ENCODE peak calls at places on chromosomes 13 and 19, in five cellular contexts. One of them, this sample, is unnamed.
A peak's percentile ranks its signal among the peaks of the same experiment; 100 is the strongest.

GRCh38 chr19:29293736-29294342 is 80.9 kb upstream of the UQCRFS1 start:
- DNase-seq in activated T-helper 9 cell treated with anti-CD3 and anti-CD28 coated beads, Interleukin-2, amount 50 U/mL, for 16 hours: no peak
- DNase-seq in iPS-NIHi11: no peak
- DNase-seq in epithelial cell of prostate: no peak
- DNase-seq in CD4-positive, CD25-positive, alpha-beta regulatory T cell: no peak
- DNase-seq in this sample: no peak

GRCh38 chr19:43132696-43133095 is 50.2 kb upstream of the PSG2 start:
- DNase-seq in activated T-helper 9 cell treated with anti-CD3 and anti-CD28 coated beads, Interleukin-2, amount 50 U/mL, for 16 hours: no peak
- DNase-seq in iPS-NIHi11: no peak
- DNase-seq in epithelial cell of prostate: no peak
- DNase-seq in CD4-positive, CD25-positive, alpha-beta regulatory T cell: no peak
- DNase-seq in this sample: no peak

GRCh38 chr13:51066091-51066831 is 44.8 kb downstream of the C13orf42 start:
- DNase-seq in activated T-helper 9 cell treated with anti-CD3 and anti-CD28 coated beads, Interleukin-2, amount 50 U/mL, for 16 hours: no peak
- DNase-seq in iPS-NIHi11: no peak
- DNase-seq in epithelial cell of prostate: no peak
- DNase-seq in CD4-positive, CD25-positive, alpha-beta regulatory T cell: no peak
- DNase-seq in this sample: no peak

GRCh38 chr13:79749556-79749955 is 268.6 kb downstream of the NDFIP2 start:
- DNase-seq in activated T-helper 9 cell treated with anti-CD3 and anti-CD28 coated beads, Interleukin-2, amount 50 U/mL, for 16 hours: no peak
- DNase-seq in iPS-NIHi11: no peak
- DNase-seq in epithelial cell of prostate: no peak
- DNase-seq in CD4-positive, CD25-positive, alpha-beta regulatory T cell: no peak
- DNase-seq in this sample: no peak

GRCh38 chr19:45975296-45975695 is 1.6 kb upstream of the NOVA2 start:
- DNase-seq in activated T-helper 9 cell treated with anti-CD3 and anti-CD28 coated beads, Interleukin-2, amount 50 U/mL, for 16 hours: no peak
- DNase-seq in iPS-NIHi11: no peak
- DNase-seq in epithelial cell of prostate: no peak
- DNase-seq in CD4-positive, CD25-positive, alpha-beta regulatory T cell: no peak
- DNase-seq in this sample: no peak

GRCh38 chr13:109123971-109124370 is 494.6 kb downstream of the MYO16 start:
- DNase-seq in activated T-helper 9 cell treated with anti-CD3 and anti-CD28 coated beads, Interleukin-2, amount 50 U/mL, for 16 hours: no peak
- DNase-seq in iPS-NIHi11: no peak
- DNase-seq in epithelial cell of prostate: no peak
- DNase-seq in CD4-positive, CD25-positive, alpha-beta regulatory T cell: no peak
- DNase-seq in this sample: no peak

GRCh38 chr13:83881917-83882625 is at the start of gene SLITRK1:
- DNase-seq in activated T-helper 9 cell treated with anti-CD3 and anti-CD28 coated beads, Interleukin-2, amount 50 U/mL, for 16 hours: no peak
- DNase-seq in iPS-NIHi11: peak; percentile 76
- DNase-seq in epithelial cell of prostate: no peak
- DNase-seq in CD4-positive, CD25-positive, alpha-beta regulatory T cell: no peak
- DNase-seq in this sample: no peak

GRCh38 chr13:113836917-113837553 is 26.8 kb downstream of the GAS6 start:
- DNase-seq in activated T-helper 9 cell treated with anti-CD3 and anti-CD28 coated beads, Interleukin-2, amount 50 U/mL, for 16 hours: no peak
- DNase-seq in iPS-NIHi11: no peak
- DNase-seq in epithelial cell of prostate: peak; percentile 90
- DNase-seq in CD4-positive, CD25-positive, alpha-beta regulatory T cell: no peak
- DNase-seq in this sample: no peak

GRCh38 chr19:47891923-47892666 is 6.0 kb upstream of the SULT2A1 start:
- DNase-seq in activated T-helper 9 cell treated with anti-CD3 and anti-CD28 coated beads, Interleukin-2, amount 50 U/mL, for 16 hours: no peak
- DNase-seq in iPS-NIHi11: no peak
- DNase-seq in epithelial cell of prostate: no peak
- DNase-seq in CD4-positive, CD25-positive, alpha-beta regulatory T cell: no peak
- DNase-seq in this sample: no peak

GRCh38 chr13:74301200-74302063 is 167.2 kb upstream of the KLF12 start:
- DNase-seq in activated T-helper 9 cell treated with anti-CD3 and anti-CD28 coated beads, Interleukin-2, amount 50 U/mL, for 16 hours: no peak
- DNase-seq in iPS-NIHi11: peak; percentile 13
- DNase-seq in epithelial cell of prostate: no peak
- DNase-seq in CD4-positive, CD25-positive, alpha-beta regulatory T cell: no peak
- DNase-seq in this sample: no peak

GRCh38 chr13:30757026-30757425 is 21.7 kb downstream of the ALOX5AP start:
- DNase-seq in activated T-helper 9 cell treated with anti-CD3 and anti-CD28 coated beads, Interleukin-2, amount 50 U/mL, for 16 hours: no peak
- DNase-seq in iPS-NIHi11: no peak
- DNase-seq in epithelial cell of prostate: no peak
- DNase-seq in CD4-positive, CD25-positive, alpha-beta regulatory T cell: no peak
- DNase-seq in this sample: no peak

GRCh38 chr19:49680473-49681351 is 3.6 kb downstream of the PRMT1 start:
- DNase-seq in activated T-helper 9 cell treated with anti-CD3 and anti-CD28 coated beads, Interleukin-2, amount 50 U/mL, for 16 hours: peak; percentile 93
- DNase-seq in iPS-NIHi11: peak; percentile 90
- DNase-seq in epithelial cell of prostate: no peak
- DNase-seq in CD4-positive, CD25-positive, alpha-beta regulatory T cell: peak; percentile 88
- DNase-seq in this sample: peak; percentile 95

GRCh38 chr19:29562299-29563297 is 36.8 kb downstream of the VSTM2B start:
- DNase-seq in activated T-helper 9 cell treated with anti-CD3 and anti-CD28 coated beads, Interleukin-2, amount 50 U/mL, for 16 hours: no peak
- DNase-seq in iPS-NIHi11: peak; percentile 4
- DNase-seq in epithelial cell of prostate: no peak
- DNase-seq in CD4-positive, CD25-positive, alpha-beta regulatory T cell: no peak
- DNase-seq in this sample: no peak

GRCh38 chr13:24064258-24064860 is 96.2 kb upstream of the SPATA13 start:
- DNase-seq in activated T-helper 9 cell treated with anti-CD3 and anti-CD28 coated beads, Interleukin-2, amount 50 U/mL, for 16 hours: no peak
- DNase-seq in iPS-NIHi11: no peak
- DNase-seq in epithelial cell of prostate: no peak
- DNase-seq in CD4-positive, CD25-positive, alpha-beta regulatory T cell: no peak
- DNase-seq in this sample: no peak

GRCh38 chr19:51131780-51132680 is 7.3 kb downstream of the SIGLEC9 start:
- DNase-seq in activated T-helper 9 cell treated with anti-CD3 and anti-CD28 coated beads, Interleukin-2, amount 50 U/mL, for 16 hours: no peak
- DNase-seq in iPS-NIHi11: no peak
- DNase-seq in epithelial cell of prostate: no peak
- DNase-seq in CD4-positive, CD25-positive, alpha-beta regulatory T cell: no peak
- DNase-seq in this sample: no peak

GRCh38 chr19:3142292-3142670 is 6.4 kb downstream of the GNA15 start:
- DNase-seq in activated T-helper 9 cell treated with anti-CD3 and anti-CD28 coated beads, Interleukin-2, amount 50 U/mL, for 16 hours: peak; percentile 40
- DNase-seq in iPS-NIHi11: no peak
- DNase-seq in epithelial cell of prostate: no peak
- DNase-seq in CD4-positive, CD25-positive, alpha-beta regulatory T cell: no peak
- DNase-seq in this sample: no peak

GRCh38 chr13:23999411-23999810 is 102.1 kb upstream of the C1QTNF9B start:
- DNase-seq in activated T-helper 9 cell treated with anti-CD3 and anti-CD28 coated beads, Interleukin-2, amount 50 U/mL, for 16 hours: no peak
- DNase-seq in iPS-NIHi11: no peak
- DNase-seq in epithelial cell of prostate: no peak
- DNase-seq in CD4-positive, CD25-positive, alpha-beta regulatory T cell: no peak
- DNase-seq in this sample: no peak

GRCh38 chr13:26910754-26911465 is 150.3 kb upstream of the GPR12 start:
- DNase-seq in activated T-helper 9 cell treated with anti-CD3 and anti-CD28 coated beads, Interleukin-2, amount 50 U/mL, for 16 hours: no peak
- DNase-seq in iPS-NIHi11: no peak
- DNase-seq in epithelial cell of prostate: no peak
- DNase-seq in CD4-positive, CD25-positive, alpha-beta regulatory T cell: no peak
- DNase-seq in this sample: no peak

GRCh38 chr13:76778906-76779305 is 107.3 kb downstream of the KCTD12 start:
- DNase-seq in activated T-helper 9 cell treated with anti-CD3 and anti-CD28 coated beads, Interleukin-2, amount 50 U/mL, for 16 hours: no peak
- DNase-seq in iPS-NIHi11: no peak
- DNase-seq in epithelial cell of prostate: no peak
- DNase-seq in CD4-positive, CD25-positive, alpha-beta regulatory T cell: no peak
- DNase-seq in this sample: no peak

GRCh38 chr19:31235806-31236205 is 113.4 kb downstream of the TSHZ3 start:
- DNase-seq in activated T-helper 9 cell treated with anti-CD3 and anti-CD28 coated beads, Interleukin-2, amount 50 U/mL, for 16 hours: no peak
- DNase-seq in iPS-NIHi11: no peak
- DNase-seq in epithelial cell of prostate: no peak
- DNase-seq in CD4-positive, CD25-positive, alpha-beta regulatory T cell: no peak
- DNase-seq in this sample: no peak

GRCh38 chr19:38250821-38251563 is 5.2 kb downstream of the PPP1R14A start:
- DNase-seq in activated T-helper 9 cell treated with anti-CD3 and anti-CD28 coated beads, Interleukin-2, amount 50 U/mL, for 16 hours: no peak
- DNase-seq in iPS-NIHi11: peak; percentile 39
- DNase-seq in epithelial cell of prostate: no peak
- DNase-seq in CD4-positive, CD25-positive, alpha-beta regulatory T cell: no peak
- DNase-seq in this sample: no peak

GRCh38 chr13:113979791-113980471 is 6.1 kb upstream of the C13orf46 start:
- DNase-seq in activated T-helper 9 cell treated with anti-CD3 and anti-CD28 coated beads, Interleukin-2, amount 50 U/mL, for 16 hours: no peak
- DNase-seq in iPS-NIHi11: no peak
- DNase-seq in epithelial cell of prostate: no peak
- DNase-seq in CD4-positive, CD25-positive, alpha-beta regulatory T cell: no peak
- DNase-seq in this sample: no peak

GRCh38 chr13:101474419-101474957 is 22.0 kb downstream of the ITGBL1 start:
- DNase-seq in activated T-helper 9 cell treated with anti-CD3 and anti-CD28 coated beads, Interleukin-2, amount 50 U/mL, for 16 hours: no peak
- DNase-seq in iPS-NIHi11: no peak
- DNase-seq in epithelial cell of prostate: no peak
- DNase-seq in CD4-positive, CD25-positive, alpha-beta regulatory T cell: no peak
- DNase-seq in this sample: no peak

GRCh38 chr13:26971990-26972888 is 199.4 kb downstream of the USP12 start:
- DNase-seq in activated T-helper 9 cell treated with anti-CD3 and anti-CD28 coated beads, Interleukin-2, amount 50 U/mL, for 16 hours: no peak
- DNase-seq in iPS-NIHi11: peak; percentile 67
- DNase-seq in epithelial cell of prostate: no peak
- DNase-seq in CD4-positive, CD25-positive, alpha-beta regulatory T cell: no peak
- DNase-seq in this sample: no peak

GRCh38 chr13:78524936-78525335 is 78.4 kb downstream of the POU4F1 start:
- DNase-seq in activated T-helper 9 cell treated with anti-CD3 and anti-CD28 coated beads, Interleukin-2, amount 50 U/mL, for 16 hours: no peak
- DNase-seq in iPS-NIHi11: no peak
- DNase-seq in epithelial cell of prostate: no peak
- DNase-seq in CD4-positive, CD25-positive, alpha-beta regulatory T cell: no peak
- DNase-seq in this sample: no peak

This sample was measured in activated T-cell treated with anti-CD3 and anti-CD28 coated beads for 1 hour.